ENCODE peak calls at places on chromosomes 5 and 9, in six cellular contexts. B, H, R, T, I and C are unnamed samples. For H3K27me3, the result is how much of the 10 kb centered on the place peaks cover.

GRCh38 chr9:134360897-134361296 is 34.6 kb downstream of the RXRA start:
- DNase-seq in B (peak), H (no peak), R (peak), T (no peak), I (peak), C (no peak)

GRCh38 chr9:137339045-137339444 is 37.0 kb upstream of the NRARP start:
- DNase-seq in B (no peak), H (no peak), R (no peak), T (no peak), I (peak), C (no peak)

GRCh38 chr9:3200331-3200774 is 325.4 kb downstream of the RFX3 start:
- DNase-seq in B (no peak), H (no peak), R (no peak), T (no peak), I (no peak), C (no peak)

GRCh38 chr9:77672183-77672582 is 24.1 kb upstream of the GNA14 start:
- DNase-seq in B (no peak), H (no peak), R (no peak), T (no peak), I (no peak), C (no peak)

GRCh38 chr9:89483592-89484474 is 14.1 kb downstream of the SEMA4D start:
- DNase-seq in B (no peak), H (no peak), R (no peak), T (no peak), I (no peak), C (no peak)

GRCh38 chr9:20823051-20823450 is 139.0 kb downstream of the FOCAD start:
- DNase-seq in B (no peak), H (no peak), R (no peak), T (no peak), I (no peak), C (no peak)

GRCh38 chr9:15882328-15882727 is 329.5 kb downstream of the CCDC171 start:
- DNase-seq in B (no peak), H (no peak), R (no peak), T (no peak), I (no peak), C (no peak)

GRCh38 chr5:59123595-59124561 is 541.0 kb downstream of the RAB3C start:
- DNase-seq in B (no peak), H (peak), R (no peak), T (no peak), I (no peak), C (no peak)

GRCh38 chr5:180799194-180799593 is 3.4 kb downstream of the MGAT1 start:
- DNase-seq in B (no peak), H (peak), R (no peak), T (peak), I (no peak), C (peak)

GRCh38 chr5:168366124-168366523 is 74.7 kb downstream of the WWC1 start:
- DNase-seq in B (no peak), H (no peak), R (no peak), T (no peak), I (peak), C (no peak)

GRCh38 chr9:74742792-74743389 is 144.8 kb downstream of the TRPM6 start:
- DNase-seq in B (no peak), H (peak), R (no peak), T (peak), I (peak), C (no peak)

GRCh38 chr5:81162501-81162900 is 70.6 kb upstream of the CKMT2 start:
- DNase-seq in B (no peak), H (no peak), R (no peak), T (no peak), I (no peak), C (no peak)

GRCh38 chr5:655406-655805 is 37.7 kb downstream of the TPPP start:
- DNase-seq in B (no peak), H (no peak), R (peak), T (no peak), I (no peak), C (no peak)

GRCh38 chr5:107248065-107248695 is 422.6 kb downstream of the EFNA5 start:
- DNase-seq in B (peak), H (peak), R (peak), T (peak), I (peak), C (no peak)

GRCh38 chr9:136324501-136325300 is 2.6 kb upstream of the GPSM1 start:
- DNase-seq in B (peak), H (peak), R (no peak), T (no peak), I (no peak), C (no peak)

GRCh38 chr9:132006657-132007370 is 72.9 kb downstream of the MED27 start:
- DNase-seq in B (no peak), H (no peak), R (no peak), T (peak), I (no peak), C (no peak)

GRCh38 chr9:36865731-36866635 is 168.1 kb downstream of the PAX5 start:
- DNase-seq in B (no peak), H (no peak), R (peak), T (no peak), I (no peak), C (no peak)

GRCh38 chr5:120160120-120160895 is 303.8 kb upstream of the PRR16 start:
- DNase-seq in B (no peak), H (no peak), R (no peak), T (no peak), I (no peak), C (no peak)

GRCh38 chr9:22052376-22052945 is 43.4 kb upstream of the CDKN2B start:
- DNase-seq in B (no peak), H (no peak), R (no peak), T (no peak), I (peak), C (peak)

GRCh38 chr5:3996871-3997410 is 401.3 kb downstream of the IRX1 start:
- DNase-seq in B (no peak), H (no peak), R (no peak), T (no peak), I (no peak), C (no peak)

GRCh38 chr9:121455527-121456239 is 44.0 kb downstream of the GGTA1 start:
- DNase-seq in B (no peak), H (no peak), R (no peak), T (no peak), I (no peak), C (no peak)

GRCh38 chr5:71471193-71471592 is 15.7 kb downstream of the BDP1 start:
- DNase-seq in B (no peak), H (no peak), R (no peak), T (no peak), I (peak), C (no peak)

GRCh38 chr5:115467631-115468030 is 76.9 kb downstream of the FEM1C start:
- DNase-seq in B (no peak), H (no peak), R (no peak), T (no peak), I (no peak), C (no peak)

GRCh38 chr5:58149345-58149744 is 310.5 kb downstream of the PLK2 start:
- DNase-seq in B (no peak), H (no peak), R (no peak), T (no peak), I (no peak), C (no peak)

GRCh38 chr9:130034570-130034969 is 8.4 kb downstream of the FNBP1 start:
- DNase-seq in B (no peak), H (no peak), R (no peak), T (no peak), I (peak), C (no peak)

GRCh38 chr9:105994970-105995369 is 300.6 kb downstream of the TMEM38B start:
- DNase-seq in B (no peak), H (no peak), R (no peak), T (no peak), I (no peak), C (no peak)

GRCh38 chr9:97923529-97924108 is 1.3 kb upstream of the TRMO start:
- DNase-seq in B (peak), H (peak), R (peak), T (peak), I (peak), C (no peak)
- H3K4me3 ChIP-seq in B (no peak), H (peak), R (peak), T (peak), I (no peak), C (peak)

DNA sequence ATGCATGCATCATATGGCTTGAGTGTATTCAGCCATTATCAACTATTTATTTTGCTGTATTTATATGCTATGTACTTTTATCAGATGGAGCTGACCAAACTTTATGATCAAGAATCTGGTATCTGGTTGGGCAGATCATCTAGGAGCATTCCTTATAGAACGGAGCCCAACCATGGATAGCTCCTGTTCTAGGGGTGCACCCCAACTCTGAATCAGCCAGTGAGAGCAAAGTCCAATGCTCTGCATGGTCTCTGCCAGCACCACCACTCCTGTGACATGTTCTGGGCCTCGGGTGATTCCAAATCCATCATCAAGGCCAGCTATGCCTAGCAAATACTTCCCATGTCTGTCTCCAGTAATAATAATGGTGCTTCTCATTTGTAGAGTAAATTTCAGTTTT is 517.5 kb downstream of the AGTPBP1 start:
- DNase-seq in B (no peak), H (no peak), R (no peak), T (no peak), I (no peak), C (no peak)
- H3K27me3 ChIP-seq in B (under half), H (half or more), R (under half), T (under half), I (under half), C (under half)

DNA sequence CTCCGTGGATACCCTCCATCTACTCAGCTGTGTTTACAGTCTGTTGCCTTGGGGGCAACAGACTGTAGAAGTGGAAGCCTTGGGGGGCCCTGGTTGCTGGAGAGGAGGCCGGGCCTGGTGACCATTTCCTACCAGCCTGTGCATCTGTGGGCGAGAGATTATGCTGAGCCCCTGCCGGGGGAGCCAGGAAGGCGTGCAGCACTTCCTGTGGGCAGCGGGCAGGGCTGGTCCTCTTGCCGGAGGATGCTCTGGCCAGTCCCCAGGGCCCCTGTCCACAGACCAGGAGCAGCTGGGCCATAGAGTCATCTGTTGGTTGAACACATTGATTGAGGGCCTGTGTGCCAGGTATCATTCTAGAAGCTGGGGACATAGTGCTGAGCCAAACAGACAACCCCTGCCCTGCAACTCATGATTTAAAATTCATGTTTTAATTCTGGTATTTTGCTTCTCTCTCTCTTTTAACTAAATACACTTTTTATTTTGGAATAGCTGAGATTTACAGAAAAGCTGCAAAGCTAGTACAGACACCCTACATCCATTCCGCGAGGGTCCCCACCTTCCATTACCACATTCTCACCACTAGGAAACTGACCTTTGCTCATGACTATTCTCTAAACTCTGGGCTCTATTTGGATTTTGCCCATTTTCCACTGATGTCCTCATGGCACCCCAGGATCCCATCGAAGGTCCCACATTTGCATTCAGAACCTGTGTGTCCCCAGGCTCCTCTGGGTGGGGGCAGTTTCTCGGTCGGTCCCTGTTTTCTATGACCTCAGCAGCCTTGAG is 11.3 kb downstream of the ERGIC1 start:
- DNase-seq in B (no peak), H (no peak), R (no peak), T (no peak), I (no peak), C (peak)
- H3K27ac ChIP-seq in B (no peak), H (no peak), R (no peak), T (no peak), I (no peak), C (no peak)

GRCh38 chr5:87252283-87252605 is 15.4 kb upstream of the RASA1 start:
- DNase-seq in B (no peak), H (no peak), R (no peak), T (no peak), I (no peak), C (no peak)
- H3K4me3 ChIP-seq in B (no peak), H (no peak), R (no peak), T (no peak), I (no peak), C (no peak)

GRCh38 chr5:143425835-143426234 is 22.3 kb upstream of the NR3C1 start:
- DNase-seq in B (no peak), H (no peak), R (no peak), T (no peak), I (no peak), C (no peak)

GRCh38 chr5:143428738-143429420 is 25.4 kb upstream of the NR3C1 start:
- DNase-seq in B (no peak), H (no peak), R (no peak), T (no peak), I (no peak), C (no peak)

GRCh38 chr5:143428155-143428554 is 24.7 kb upstream of the NR3C1 start:
- DNase-seq in B (no peak), H (no peak), R (no peak), T (no peak), I (no peak), C (no peak)

GRCh38 chr5:143427122-143427735 is 23.7 kb upstream of the NR3C1 start:
- DNase-seq in B (no peak), H (no peak), R (no peak), T (no peak), I (no peak), C (no peak)

DNA sequence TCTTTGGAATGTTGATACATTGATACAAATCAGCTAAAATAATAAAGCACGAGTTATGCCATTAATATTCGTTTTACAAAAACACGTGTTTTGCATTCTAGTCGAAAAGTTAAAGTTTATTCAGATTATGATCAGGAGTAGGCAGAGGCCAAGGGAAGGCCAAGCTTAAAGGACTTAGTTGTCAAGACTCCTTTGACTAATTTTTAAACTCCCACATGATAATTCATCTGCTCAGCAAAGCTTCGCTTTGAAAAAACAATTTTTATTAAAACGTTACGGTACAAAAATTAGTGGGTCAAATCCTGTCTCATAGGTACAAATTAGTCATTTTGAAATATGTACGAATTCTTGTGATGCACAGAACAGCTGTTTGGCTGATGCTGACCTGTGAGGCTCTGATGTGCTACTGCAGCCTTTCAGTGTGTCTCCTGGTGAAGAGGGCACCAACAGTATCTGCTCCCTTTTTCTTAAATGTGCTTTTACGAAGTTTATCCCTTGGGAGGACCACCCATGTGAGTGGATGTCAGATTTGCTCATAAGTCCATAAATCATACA is 23.0 kb upstream of the NR3C1 start:
- DNase-seq in B (no peak), H (no peak), R (no peak), T (no peak), I (no peak), C (no peak)
- H3K27me3 ChIP-seq in B (under half), H (under half), R (under half), T (under half), I (under half), C (under half)

DNA sequence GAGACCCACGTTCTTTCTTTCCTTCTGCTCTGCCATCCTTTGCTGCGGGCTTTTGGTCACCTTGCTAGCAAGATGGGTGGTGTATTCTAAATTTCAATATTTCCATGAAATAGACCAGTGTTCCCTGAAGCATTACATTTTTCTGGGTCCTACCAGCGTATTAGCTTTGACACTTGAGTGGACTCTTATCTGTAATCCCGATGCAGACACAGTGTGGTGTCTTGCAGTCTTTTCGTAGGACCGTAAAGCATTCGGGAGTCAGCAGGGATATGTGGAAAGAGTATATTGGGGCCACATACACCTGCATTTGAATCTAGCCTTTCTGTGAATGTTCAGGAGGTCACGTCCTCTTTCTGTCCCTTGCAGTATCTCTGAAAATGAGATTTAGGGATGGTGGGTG is 124.7 kb upstream of the CPEB4 start:
- DNase-seq in B (no peak), H (no peak), R (no peak), T (no peak), I (no peak), C (no peak)
- H3K27ac ChIP-seq in B (no peak), H (no peak), R (no peak), T (no peak), I (no peak), C (peak)

GRCh38 chr5:116971131-116971530 is 396.5 kb upstream of the SEMA6A start:
- DNase-seq in B (no peak), H (no peak), R (no peak), T (peak), I (no peak), C (no peak)

GRCh38 chr5:116964438-116964837 is 389.8 kb upstream of the SEMA6A start:
- DNase-seq in B (no peak), H (no peak), R (no peak), T (no peak), I (no peak), C (no peak)

GRCh38 chr5:116970318-116970717 is 395.7 kb upstream of the SEMA6A start:
- DNase-seq in B (no peak), H (no peak), R (no peak), T (no peak), I (no peak), C (no peak)
- H3K4me3 ChIP-seq in B (no peak), H (no peak), R (no peak), T (no peak), I (no peak), C (no peak)

DNA sequence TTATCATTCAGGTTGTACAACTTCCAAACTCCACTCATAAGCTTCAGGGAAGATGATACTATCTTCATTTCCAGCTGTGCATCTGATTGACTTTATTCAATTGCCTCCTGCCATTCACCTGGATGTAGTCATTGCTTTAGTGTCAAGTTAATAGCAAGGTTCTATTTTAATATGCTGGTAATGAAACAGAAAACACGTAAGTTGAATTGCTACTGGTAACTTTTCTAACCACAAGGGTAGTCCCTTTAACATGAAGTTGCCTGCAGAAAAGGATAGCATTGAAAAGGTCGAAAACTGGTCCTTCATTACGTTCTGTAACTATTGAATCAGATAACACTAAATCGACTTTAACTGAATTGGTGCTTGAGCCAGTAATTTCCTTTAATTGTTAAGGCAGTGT is 459.4 kb upstream of the CDH6 start:
- DNase-seq in B (no peak), H (no peak), R (no peak), T (no peak), I (no peak), C (no peak)
- H3K27me3 ChIP-seq in B (under half), H (under half), R (under half), T (under half), I (under half), C (under half)